ENCODE peak calls at places on chromosome 22, in six cellular contexts. E is cerebellar nuclear complex; P is activated T-helper 1 cell treated with anti-CD3 and anti-CD28 coated beads, Interleukin-12 subunit alpha, Interleukin-12 subunit beta, Interleukin-2, Interleukin-4 antibody, amounts not matched to agents 30 ng/mL and 10 ng/mL and 1 ng/mL, durations not matched to agents 14 hours and 24 hours and 36 hours; C is dorsolateral prefrontal cortex; I is activated CD8-positive, alpha-beta memory T cell treated with anti-CD3 and anti-CD28 coated beads for 4 hours; S is right cardiac atrium. B is an unnamed sample.
A peak's percentile ranks its signal among the peaks of the same experiment; 100 is the strongest.

GRCh38 chr22:27090595-27090994 is 433.2 kb downstream of the MIAT start:
- DNase-seq in E (no peak), P (no peak), C (peak; percentile 57), I (no peak), S (no peak), B (no peak)

GRCh38 chr22:17785185-17786184 is 11.2 kb upstream of the BID start:
- DNase-seq in E (no peak), P (peak; percentile 52), C (no peak), I (peak; percentile 46), S (peak; percentile 55), B (no peak)

GRCh38 chr22:38732251-38732815 is 23.5 kb downstream of the SUN2 start:
- DNase-seq in E (no peak), P (no peak), C (no peak), I (no peak), S (no peak), B (no peak)

GRCh38 chr22:45511847-45512261 is 9.2 kb downstream of the FBLN1 start:
- DNase-seq in E (no peak), P (no peak), C (no peak), I (no peak), S (peak; percentile 77), B (no peak)

GRCh38 chr22:38925571-38926041 is 31.8 kb upstream of the APOBEC3A start:
- DNase-seq in E (no peak), P (no peak), C (no peak), I (no peak), S (no peak), B (no peak)

GRCh38 chr22:49176956-49177355 is 650.7 kb downstream of the BRD1 start:
- DNase-seq in E (no peak), P (no peak), C (no peak), I (no peak), S (no peak), B (no peak)

GRCh38 chr22:22508274-22509176 is at the start of gene ZNF280B:
- DNase-seq in E (peak; percentile 27), P (peak; percentile 82), C (peak; percentile 73), I (peak; percentile 39), S (peak; percentile 67), B (peak; percentile 84)

GRCh38 chr22:42964994-42965699 is 49.8 kb downstream of the PACSIN2 start:
- DNase-seq in E (no peak), P (no peak), C (no peak), I (no peak), S (no peak), B (peak; percentile 38)

GRCh38 chr22:18000441-18001039 is 23.8 kb downstream of the MICAL3 start:
- DNase-seq in E (no peak), P (no peak), C (no peak), I (no peak), S (peak; percentile 38), B (no peak)

GRCh38 chr22:49068861-49069260 is 758.8 kb downstream of the BRD1 start:
- DNase-seq in E (no peak), P (no peak), C (peak; percentile 17), I (no peak), S (no peak), B (no peak)

GRCh38 chr22:27801616-27802388 is at the start of gene MN1:
- DNase-seq in E (no peak), P (peak; percentile 2), C (peak; percentile 74), I (peak; percentile 21), S (peak; percentile 74), B (no peak)

GRCh38 chr22:22022255-22022840 is 39.8 kb upstream of the TOP3B start:
- DNase-seq in E (no peak), P (no peak), C (no peak), I (no peak), S (no peak), B (no peak)

GRCh38 chr22:37519268-37520195 is at the start of gene CARD10:
- DNase-seq in E (no peak), P (no peak), C (no peak), I (no peak), S (no peak), B (no peak)

GRCh38 chr22:25051073-25051472 is 98.6 kb downstream of the KIAA1671 start:
- DNase-seq in E (no peak), P (no peak), C (no peak), I (no peak), S (no peak), B (no peak)

GRCh38 chr22:40404251-40405177 is 34.1 kb downstream of the SGSM3 start:
- DNase-seq in E (no peak), P (no peak), C (no peak), I (no peak), S (no peak), B (no peak)

GRCh38 chr22:36321797-36322601 is 65.8 kb downstream of the MYH9 start:
- DNase-seq in E (no peak), P (no peak), C (no peak), I (no peak), S (no peak), B (no peak)

GRCh38 chr22:37457093-37457893 is 28.9 kb downstream of the MFNG start:
- DNase-seq in E (no peak), P (peak; percentile 75), C (peak; percentile 71), I (peak; percentile 63), S (peak; percentile 58), B (peak; percentile 82)

GRCh38 chr22:31083923-31084810 is 3.0 kb downstream of the SMTN start:
- DNase-seq in E (no peak), P (no peak), C (no peak), I (no peak), S (no peak), B (peak; percentile 12)

GRCh38 chr22:26170795-26171194 is 1.5 kb downstream of the SEZ6L start:
- DNase-seq in E (peak; percentile 7), P (no peak), C (peak; percentile 60), I (no peak), S (no peak), B (no peak)

GRCh38 chr22:46833228-46833627 is 70.8 kb downstream of the TBC1D22A start:
- DNase-seq in E (no peak), P (no peak), C (no peak), I (no peak), S (no peak), B (no peak)

GRCh38 chr22:36201630-36202312 is at the start of gene APOL4:
- DNase-seq in E (no peak), P (no peak), C (no peak), I (no peak), S (peak; percentile 91), B (no peak)

GRCh38 chr22:23774922-23775436 is 2.3 kb downstream of the MMP11 start:
- DNase-seq in E (no peak), P (no peak), C (no peak), I (no peak), S (no peak), B (no peak)

GRCh38 chr22:33573479-33573878 is 346.8 kb downstream of the LARGE1 start:
- DNase-seq in E (no peak), P (no peak), C (no peak), I (no peak), S (no peak), B (no peak)

GRCh38 chr22:45268167-45268957 is 16.4 kb upstream of the UPK3A start:
- DNase-seq in E (no peak), P (no peak), C (no peak), I (no peak), S (peak; percentile 45), B (no peak)

GRCh38 chr22:27637604-27638003 is 164.0 kb downstream of the MN1 start:
- DNase-seq in E (no peak), P (no peak), C (no peak), I (no peak), S (no peak), B (no peak)

GRCh38 chr22:40928657-40929056 is 22.5 kb upstream of the RBX1 start:
- DNase-seq in E (no peak), P (no peak), C (no peak), I (no peak), S (no peak), B (no peak)

GRCh38 chr22:38762607-38763006 is 6.8 kb upstream of the SUN2 start:
- DNase-seq in E (no peak), P (no peak), C (no peak), I (no peak), S (no peak), B (no peak)

GRCh38 chr22:49964493-49965290 is 4.1 kb downstream of the PIM3 start:
- DNase-seq in E (no peak), P (no peak), C (no peak), I (no peak), S (peak; percentile 23), B (no peak)

GRCh38 chr22:47388778-47389177 is 626.3 kb downstream of the TBC1D22A start:
- DNase-seq in E (no peak), P (no peak), C (peak; percentile 16), I (no peak), S (no peak), B (no peak)

GRCh38 chr22:19430890-19431541 is 517 bp downstream of the HIRA start:
- DNase-seq in E (no peak), P (peak; percentile 10), C (peak; percentile 52), I (no peak), S (peak; percentile 43), B (no peak)

GRCh38 chr22:38760477-38761201 is 4.8 kb upstream of the SUN2 start:
- DNase-seq in E (no peak), P (no peak), C (no peak), I (no peak), S (peak; percentile 56), B (no peak)

GRCh38 chr22:48331691-48332220 is 1495.9 kb downstream of the BRD1 start:
- DNase-seq in E (no peak), P (no peak), C (no peak), I (no peak), S (no peak), B (no peak)

GRCh38 chr22:31106651-31107205 is 640 bp downstream of the SELENOM start:
- DNase-seq in E (no peak), P (no peak), C (no peak), I (no peak), S (peak; percentile 41), B (no peak)

GRCh38 chr22:37546436-37547248 is 13.6 kb upstream of the CDC42EP1 start:
- DNase-seq in E (no peak), P (no peak), C (no peak), I (no peak), S (peak; percentile 73), B (no peak)

GRCh38 chr22:37193629-37194191 is 5.7 kb upstream of the C1QTNF6 start:
- DNase-seq in E (no peak), P (peak; percentile 49), C (no peak), I (no peak), S (no peak), B (no peak)

GRCh38 chr22:30614268-30614667 is 7.3 kb downstream of the TCN2 start:
- DNase-seq in E (no peak), P (no peak), C (no peak), I (no peak), S (no peak), B (no peak)

GRCh38 chr22:35617137-35617755 is at the start of gene MB:
- DNase-seq in E (no peak), P (no peak), C (no peak), I (no peak), S (peak; percentile 56), B (no peak)